ENCODE peak calls at places on chromosomes 6 and 20, in five cellular contexts. O, Q, U, T and W are unnamed samples.

GRCh38 chr6:34146801-34147592 is 1.1 kb upstream of the GRM4 start:
- DNase-seq in O (peak), Q (no peak), U (no peak), T (no peak), W (no peak)

GRCh38 chr6:132391391-132392291 is 9.6 kb downstream of the MOXD1 start:
- DNase-seq in O (peak), Q (no peak), U (no peak), T (peak), W (peak)

GRCh38 chr20:9409981-9410380 is 104.4 kb upstream of the LAMP5 start:
- DNase-seq in O (peak), Q (no peak), U (no peak), T (no peak), W (no peak)

GRCh38 chr20:34249291-34249690 is 8.1 kb downstream of the ASIP start:
- DNase-seq in O (peak), Q (no peak), U (no peak), T (no peak), W (no peak)

GRCh38 chr20:59985864-59986263 is 27.6 kb downstream of the CDH26 start:
- DNase-seq in O (no peak), Q (no peak), U (no peak), T (no peak), W (no peak)

GRCh38 chr6:393391-394221 is 2.1 kb downstream of the IRF4 start:
- DNase-seq in O (no peak), Q (no peak), U (no peak), T (no peak), W (no peak)

GRCh38 chr6:120116343-120116742 is 766.8 kb upstream of the MAN1A1 start:
- DNase-seq in O (no peak), Q (no peak), U (no peak), T (no peak), W (no peak)

GRCh38 chr20:36251426-36251825 is 15.1 kb downstream of the AAR2 start:
- DNase-seq in O (no peak), Q (no peak), U (no peak), T (no peak), W (no peak)

GRCh38 chr6:47147175-47147727 is 105.1 kb upstream of the ADGRF1 start:
- DNase-seq in O (no peak), Q (peak), U (no peak), T (no peak), W (no peak)

GRCh38 chr6:161486326-161486725 is 212.5 kb upstream of the AGPAT4 start:
- DNase-seq in O (peak), Q (no peak), U (peak), T (no peak), W (no peak)

GRCh38 chr20:10447028-10447427 is 11.9 kb downstream of the SLX4IP start:
- DNase-seq in O (peak), Q (peak), U (no peak), T (no peak), W (no peak)

GRCh38 chr20:4961746-4962145 is 39.6 kb downstream of the SLC23A2 start:
- DNase-seq in O (peak), Q (no peak), U (no peak), T (no peak), W (no peak)

GRCh38 chr20:33148040-33148439 is 19.9 kb upstream of the BPIFA2 start:
- DNase-seq in O (no peak), Q (no peak), U (no peak), T (no peak), W (no peak)

GRCh38 chr20:34175072-34175471 is 63.0 kb upstream of the EIF2S2 start:
- DNase-seq in O (no peak), Q (no peak), U (no peak), T (no peak), W (no peak)

GRCh38 chr20:62770111-62770910 is 26.0 kb upstream of the MRGBP start:
- DNase-seq in O (no peak), Q (no peak), U (no peak), T (no peak), W (no peak)

GRCh38 chr6:7146079-7146828 is 38.5 kb downstream of the RREB1 start:
- DNase-seq in O (peak), Q (no peak), U (no peak), T (no peak), W (no peak)

GRCh38 chr6:122170274-122170673 is 229.2 kb upstream of the HSF2 start:
- DNase-seq in O (no peak), Q (no peak), U (no peak), T (no peak), W (no peak)

GRCh38 chr20:62834967-62835730 is 18.3 kb downstream of the COL9A3 start:
- DNase-seq in O (no peak), Q (no peak), U (no peak), T (no peak), W (no peak)

GRCh38 chr6:167094820-167095637 is 27.9 kb upstream of the CCR6 start:
- DNase-seq in O (no peak), Q (no peak), U (no peak), T (no peak), W (no peak)

GRCh38 chr6:118810420-118811027 is 83.4 kb upstream of the ASF1A start:
- DNase-seq in O (no peak), Q (no peak), U (no peak), T (no peak), W (no peak)